ENCODE peak calls at places on chromosomes 12 and 14, in five cellular contexts. Y is NB4, W is ovary, N is endothelial cell of umbilical vein, P is HCT116. S is an unnamed sample.

GRCh38 chr12:57845478-57846284 is 848 bp downstream of the CTDSP2 start:
- DNase-seq in Y (peak), P (no peak), N (peak), W (peak), S (peak)

GRCh38 chr12:94732367-94732990 is 82.1 kb upstream of the TMCC3 start:
- DNase-seq in W (no peak), Y (no peak), P (no peak), N (peak), S (no peak)

GRCh38 chr12:124315316-124315924 is 20.5 kb downstream of the RFLNA start:
- DNase-seq in W (no peak), P (no peak), N (no peak), Y (no peak), S (no peak)

GRCh38 chr14:61891810-61892209 is 129.6 kb downstream of the SNAPC1 start:
- DNase-seq in N (no peak), W (no peak), Y (no peak), P (no peak), S (no peak)

GRCh38 chr12:55720894-55721444 is 776 bp downstream of the RDH5 start:
- DNase-seq in N (peak), Y (peak), W (no peak), P (peak), S (peak)

GRCh38 chr12:64400041-64400440 is 4.2 kb upstream of the XPOT start:
- DNase-seq in P (no peak), N (no peak), W (no peak), Y (peak), S (peak)

GRCh38 chr12:63843613-63844390 is 698 bp upstream of the SRGAP1 start:
- DNase-seq in W (peak), P (peak), Y (peak), N (peak), S (peak)

GRCh38 chr14:101953151-101953550 is 11.2 kb upstream of the DYNC1H1 start:
- DNase-seq in N (no peak), P (no peak), Y (no peak), W (no peak), S (no peak)

GRCh38 chr14:55107766-55108554 is 21.1 kb upstream of the LGALS3 start:
- DNase-seq in P (peak), Y (peak), W (peak), N (peak), S (peak)

GRCh38 chr14:91059576-91060471 is 617 bp downstream of the RPS6KA5 start:
- DNase-seq in P (no peak), W (no peak), Y (peak), N (peak), S (peak)

GRCh38 chr12:122837306-122838265 is 2.3 kb downstream of the HIP1R start:
- DNase-seq in N (no peak), W (no peak), P (no peak), Y (no peak), S (no peak)

GRCh38 chr12:49342066-49342913 is 4.4 kb upstream of the DNAJC22 start:
- DNase-seq in W (peak), Y (peak), N (peak), P (peak), S (peak)

GRCh38 chr14:47555333-47555732 is 120.1 kb downstream of the MDGA2 start:
- DNase-seq in W (no peak), Y (no peak), N (no peak), P (no peak), S (no peak)

GRCh38 chr12:13444076-13444475 is 247.6 kb downstream of the EMP1 start:
- DNase-seq in P (no peak), W (no peak), Y (peak), N (no peak), S (no peak)

GRCh38 chr14:77124345-77125274 is 17.0 kb downstream of the ZDHHC22 start:
- DNase-seq in N (peak), W (peak), P (no peak), Y (peak), S (no peak)
- TF ChIP-seq POLR2A in N (no peak), W (no peak), P (no peak), Y (no peak), S (no peak)

GRCh38 chr12:113232787-113233585 is 11.7 kb downstream of the TPCN1 start:
- DNase-seq in Y (no peak), N (no peak), W (no peak), P (no peak), S (no peak)
- TF ChIP-seq POLR2A in Y (no peak), N (no peak), W (no peak), P (no peak), S (no peak)

DNA sequence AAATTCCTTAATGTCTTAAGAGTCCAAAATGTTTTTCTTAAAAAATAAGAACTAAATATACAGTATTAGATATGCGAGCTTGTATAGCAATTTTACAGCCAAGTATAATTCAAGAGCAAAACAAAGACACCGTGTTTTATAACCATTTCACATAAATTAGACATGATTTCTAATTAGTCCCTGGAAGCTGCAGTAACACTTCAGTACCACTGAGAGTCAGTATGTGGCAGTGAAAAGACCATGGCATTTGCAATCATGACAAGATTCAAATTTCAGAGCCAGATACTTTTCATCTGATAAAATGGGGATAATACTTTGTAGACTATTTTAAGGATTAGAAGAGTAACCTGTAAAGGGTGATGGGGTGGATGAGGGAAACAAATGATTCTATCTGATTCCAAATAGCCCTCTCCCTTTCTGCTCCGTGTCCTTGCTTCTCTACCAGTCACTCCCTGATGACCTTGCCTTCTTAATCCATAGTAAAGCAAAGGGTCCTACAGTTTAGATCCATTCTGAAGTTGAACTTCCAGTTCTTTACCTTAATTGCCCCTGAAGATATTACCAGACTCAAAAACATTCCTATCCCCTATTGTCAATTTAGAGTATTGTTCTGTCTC is 145.4 kb upstream of the ABCD2 start:
- DNase-seq in W (no peak), N (peak), P (peak), Y (peak), S (peak)
- TF ChIP-seq POLR2A in W (no peak), N (no peak), P (no peak), Y (no peak), S (no peak)

GRCh38 chr12:108565976-108566375 is 3.6 kb downstream of the ISCU start:
- DNase-seq in W (peak), Y (peak), N (peak), P (peak), S (peak)
- TF ChIP-seq POLR2A in W (no peak), Y (no peak), N (no peak), P (no peak), S (no peak)

DNA sequence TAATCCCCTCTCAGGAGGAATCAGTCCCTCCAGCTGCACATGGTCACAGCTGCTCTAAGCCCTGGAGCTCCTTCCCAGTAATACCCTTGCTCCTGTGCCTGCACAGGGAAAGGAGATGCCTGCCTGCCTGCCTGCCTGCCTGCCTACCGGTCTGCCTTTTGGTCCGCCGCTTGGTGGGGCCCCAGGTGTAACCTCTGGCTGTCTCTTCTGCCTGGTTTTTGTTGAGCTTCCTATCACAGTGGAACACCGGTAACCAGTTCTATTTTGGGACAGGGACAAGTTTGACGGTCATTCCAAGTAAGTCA is 99.8 kb downstream of the DAD1 start:
- DNase-seq in Y (no peak), N (no peak), P (no peak), W (no peak), S (no peak)
- TF ChIP-seq POLR2A in Y (no peak), N (no peak), P (no peak), W (no peak), S (no peak)

DNA sequence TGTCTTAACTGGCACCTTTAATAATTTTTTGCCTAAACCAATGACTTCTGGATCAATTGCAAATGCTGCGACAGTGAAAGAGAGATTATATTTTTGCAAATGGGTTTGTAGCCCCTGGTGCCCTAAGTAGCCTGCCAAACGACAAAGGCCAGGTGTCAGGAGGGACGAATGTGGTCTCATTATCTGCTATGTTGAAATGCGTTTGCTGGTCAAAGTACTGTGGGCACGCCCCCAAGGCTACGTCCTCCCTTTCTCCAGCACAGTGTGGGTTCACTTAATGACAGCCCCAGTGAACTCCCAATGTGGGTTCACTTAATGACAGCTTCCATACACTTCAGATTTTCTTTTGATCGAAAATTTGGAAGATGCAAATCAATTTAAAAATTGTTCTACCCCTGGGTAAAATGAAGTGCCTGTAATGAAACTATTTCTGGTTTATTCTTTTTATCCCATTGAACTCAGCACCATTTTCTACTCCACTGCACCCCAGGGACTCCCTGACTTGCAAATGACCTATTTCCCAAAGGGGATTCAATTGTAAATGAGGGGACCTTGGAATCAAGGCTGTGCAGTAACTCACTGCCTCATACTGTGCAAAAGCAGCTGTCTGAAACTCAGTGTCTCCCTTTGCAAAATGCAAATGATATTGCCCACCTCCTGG is 1.4 kb downstream of the SERPINA11 start:
- DNase-seq in N (no peak), P (no peak), Y (no peak), W (no peak), S (no peak)
- TF ChIP-seq POLR2A in N (no peak), P (no peak), Y (no peak), W (no peak), S (no peak)

GRCh38 chr14:56216631-56217379 is 98.6 kb downstream of the PELI2 start:
- DNase-seq in N (peak), P (no peak), W (peak), Y (peak), S (no peak)
- TF ChIP-seq POLR2A in N (no peak), P (no peak), W (no peak), Y (no peak), S (no peak)

S was measured in H54.